ENCODE peak calls at places on chromosomes 3 and 15, in nine cellular contexts. One of them, this sample, is unnamed. For H3K27me3, the result is how much of the 10 kb centered on the place peaks cover.

GRCh38 chr3:126983653-126984390 is 907 bp downstream of the PLXNA1 start:
- DNase-seq in CD4-positive, alpha-beta T cell: peak
- DNase-seq in endodermal cell: peak
- DNase-seq in heart left ventricle: no peak
- DNase-seq in left ventricle myocardium inferior: no peak
- DNase-seq in PC-9: no peak
- DNase-seq in AG04450: no peak
- DNase-seq in breast epithelium: no peak
- DNase-seq in left lung: peak
- DNase-seq in this sample: peak

GRCh38 chr15:82894971-82895520 is 57.5 kb downstream of the HOMER2 start:
- DNase-seq in endodermal cell: peak
- DNase-seq in CD4-positive, alpha-beta T cell: no peak
- DNase-seq in PC-9: no peak
- DNase-seq in breast epithelium: no peak
- DNase-seq in heart left ventricle: no peak
- DNase-seq in left lung: no peak
- DNase-seq in AG04450: no peak
- DNase-seq in left ventricle myocardium inferior: no peak
- DNase-seq in this sample: no peak

GRCh38 chr3:3170998-3171397 is 8.5 kb downstream of the CRBN start:
- DNase-seq in AG04450: no peak
- DNase-seq in PC-9: no peak
- DNase-seq in left lung: no peak
- DNase-seq in breast epithelium: no peak
- DNase-seq in CD4-positive, alpha-beta T cell: no peak
- DNase-seq in heart left ventricle: no peak
- DNase-seq in left ventricle myocardium inferior: no peak
- DNase-seq in endodermal cell: no peak
- DNase-seq in this sample: no peak

GRCh38 chr3:112128843-112129727 is 4.0 kb downstream of the GCSAM start:
- DNase-seq in CD4-positive, alpha-beta T cell: peak
- DNase-seq in endodermal cell: no peak
- DNase-seq in left ventricle myocardium inferior: no peak
- DNase-seq in breast epithelium: no peak
- DNase-seq in PC-9: peak
- DNase-seq in heart left ventricle: no peak
- DNase-seq in left lung: no peak
- DNase-seq in AG04450: peak
- DNase-seq in this sample: no peak

GRCh38 chr3:100335137-100335833 is 728 bp downstream of the NIT2 start:
- DNase-seq in PC-9: no peak
- DNase-seq in heart left ventricle: peak
- DNase-seq in AG04450: no peak
- DNase-seq in left lung: no peak
- DNase-seq in left ventricle myocardium inferior: no peak
- DNase-seq in breast epithelium: no peak
- DNase-seq in CD4-positive, alpha-beta T cell: peak
- DNase-seq in endodermal cell: peak
- DNase-seq in this sample: no peak

GRCh38 chr15:38508647-38509046 is 54.7 kb downstream of the FAM98B start:
- DNase-seq in heart left ventricle: no peak
- DNase-seq in left lung: no peak
- DNase-seq in endodermal cell: no peak
- DNase-seq in PC-9: no peak
- DNase-seq in left ventricle myocardium inferior: no peak
- DNase-seq in CD4-positive, alpha-beta T cell: no peak
- DNase-seq in AG04450: no peak
- DNase-seq in breast epithelium: no peak
- DNase-seq in this sample: no peak

GRCh38 chr15:45230246-45230965 is 21.6 kb upstream of the SLC28A2 start:
- DNase-seq in endodermal cell: no peak
- DNase-seq in breast epithelium: no peak
- DNase-seq in heart left ventricle: no peak
- DNase-seq in AG04450: no peak
- DNase-seq in CD4-positive, alpha-beta T cell: no peak
- DNase-seq in left ventricle myocardium inferior: no peak
- DNase-seq in PC-9: no peak
- DNase-seq in left lung: no peak
- DNase-seq in this sample: no peak

GRCh38 chr3:17179381-17180205 is 294.8 kb downstream of the PLCL2 start:
- DNase-seq in left lung: no peak
- DNase-seq in breast epithelium: no peak
- DNase-seq in heart left ventricle: peak
- DNase-seq in AG04450: no peak
- DNase-seq in left ventricle myocardium inferior: no peak
- DNase-seq in endodermal cell: no peak
- DNase-seq in PC-9: no peak
- DNase-seq in CD4-positive, alpha-beta T cell: no peak
- DNase-seq in this sample: no peak

GRCh38 chr15:76310470-76311070 is 699 bp downstream of the ETFA start:
- DNase-seq in left lung: no peak
- DNase-seq in CD4-positive, alpha-beta T cell: no peak
- DNase-seq in PC-9: no peak
- DNase-seq in AG04450: no peak
- DNase-seq in breast epithelium: no peak
- DNase-seq in endodermal cell: no peak
- DNase-seq in heart left ventricle: no peak
- DNase-seq in left ventricle myocardium inferior: no peak
- DNase-seq in this sample: no peak

GRCh38 chr15:76073554-76073953 is 13.8 kb downstream of the TMEM266 start:
- DNase-seq in CD4-positive, alpha-beta T cell: no peak
- DNase-seq in endodermal cell: no peak
- DNase-seq in AG04450: no peak
- DNase-seq in heart left ventricle: no peak
- DNase-seq in breast epithelium: no peak
- DNase-seq in left lung: no peak
- DNase-seq in left ventricle myocardium inferior: no peak
- DNase-seq in PC-9: peak
- DNase-seq in this sample: no peak

GRCh38 chr3:132242790-132243189 is 74.4 kb upstream of the ACP3 start:
- DNase-seq in endodermal cell: no peak
- DNase-seq in left ventricle myocardium inferior: no peak
- DNase-seq in heart left ventricle: no peak
- DNase-seq in AG04450: no peak
- DNase-seq in breast epithelium: no peak
- DNase-seq in CD4-positive, alpha-beta T cell: no peak
- DNase-seq in PC-9: no peak
- DNase-seq in left lung: no peak
- DNase-seq in this sample: no peak

GRCh38 chr15:81106560-81106959 is 27.5 kb upstream of the CFAP161 start:
- DNase-seq in breast epithelium: no peak
- DNase-seq in left lung: no peak
- DNase-seq in PC-9: peak
- DNase-seq in CD4-positive, alpha-beta T cell: peak
- DNase-seq in left ventricle myocardium inferior: no peak
- DNase-seq in heart left ventricle: peak
- DNase-seq in endodermal cell: peak
- DNase-seq in AG04450: peak
- DNase-seq in this sample: peak
- TF ChIP-seq CTCF in breast epithelium: peak
- TF ChIP-seq CTCF in left lung: peak
- TF ChIP-seq CTCF in PC-9: peak
- TF ChIP-seq CTCF in CD4-positive, alpha-beta T cell: peak
- TF ChIP-seq CTCF in left ventricle myocardium inferior: peak
- TF ChIP-seq CTCF in heart left ventricle: peak
- TF ChIP-seq CTCF in endodermal cell: peak
- TF ChIP-seq CTCF in AG04450: peak
- TF ChIP-seq CTCF in this sample: peak

DNA sequence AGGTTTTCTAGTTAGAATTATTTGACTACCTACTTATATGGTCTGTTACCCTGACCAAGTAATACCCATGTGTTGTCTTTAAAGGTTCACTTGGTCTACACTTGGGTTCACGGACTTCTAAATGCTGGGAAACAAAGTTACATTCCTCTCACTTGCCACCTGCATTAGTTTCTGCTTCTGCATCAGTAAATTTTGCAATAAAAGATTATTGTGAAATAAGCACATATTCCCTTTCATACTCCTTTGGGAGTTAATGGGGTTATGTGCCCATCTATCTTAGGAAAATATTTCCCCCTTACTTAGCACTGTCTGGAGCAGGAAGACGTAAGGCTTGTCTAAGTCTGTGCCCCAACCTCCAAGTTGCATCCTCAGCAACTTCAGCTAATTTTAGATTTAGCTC is 160.7 kb downstream of the FRMD5 start:
- DNase-seq in AG04450: no peak
- DNase-seq in breast epithelium: no peak
- DNase-seq in CD4-positive, alpha-beta T cell: no peak
- DNase-seq in PC-9: no peak
- DNase-seq in endodermal cell: no peak
- DNase-seq in left lung: no peak
- DNase-seq in left ventricle myocardium inferior: no peak
- DNase-seq in heart left ventricle: no peak
- DNase-seq in this sample: no peak
- H3K27ac ChIP-seq in AG04450: no peak
- H3K27ac ChIP-seq in breast epithelium: no peak
- H3K27ac ChIP-seq in CD4-positive, alpha-beta T cell: no peak
- H3K27ac ChIP-seq in PC-9: no peak
- H3K27ac ChIP-seq in endodermal cell: no peak
- H3K27ac ChIP-seq in left lung: no peak
- H3K27ac ChIP-seq in left ventricle myocardium inferior: no peak
- H3K27ac ChIP-seq in heart left ventricle: no peak
- H3K27ac ChIP-seq in this sample: no peak

GRCh38 chr15:64284037-64284436 is 71.9 kb downstream of the CSNK1G1 start:
- DNase-seq in CD4-positive, alpha-beta T cell: no peak
- DNase-seq in AG04450: no peak
- DNase-seq in left lung: no peak
- DNase-seq in endodermal cell: no peak
- DNase-seq in heart left ventricle: no peak
- DNase-seq in breast epithelium: no peak
- DNase-seq in PC-9: no peak
- DNase-seq in left ventricle myocardium inferior: no peak
- DNase-seq in this sample: no peak

GRCh38 chr15:64285871-64286270 is 70.1 kb downstream of the CSNK1G1 start:
- DNase-seq in left ventricle myocardium inferior: no peak
- DNase-seq in left lung: no peak
- DNase-seq in endodermal cell: no peak
- DNase-seq in CD4-positive, alpha-beta T cell: no peak
- DNase-seq in heart left ventricle: no peak
- DNase-seq in AG04450: no peak
- DNase-seq in PC-9: no peak
- DNase-seq in breast epithelium: no peak
- DNase-seq in this sample: no peak

GRCh38 chr15:64285150-64285549 is 70.8 kb downstream of the CSNK1G1 start:
- DNase-seq in AG04450: no peak
- DNase-seq in CD4-positive, alpha-beta T cell: no peak
- DNase-seq in left ventricle myocardium inferior: no peak
- DNase-seq in breast epithelium: no peak
- DNase-seq in endodermal cell: no peak
- DNase-seq in heart left ventricle: no peak
- DNase-seq in PC-9: no peak
- DNase-seq in left lung: no peak
- DNase-seq in this sample: no peak

GRCh38 chr15:64279131-64279530 is 76.8 kb downstream of the CSNK1G1 start:
- DNase-seq in endodermal cell: no peak
- DNase-seq in left ventricle myocardium inferior: no peak
- DNase-seq in PC-9: no peak
- DNase-seq in heart left ventricle: no peak
- DNase-seq in AG04450: no peak
- DNase-seq in left lung: no peak
- DNase-seq in CD4-positive, alpha-beta T cell: no peak
- DNase-seq in breast epithelium: no peak
- DNase-seq in this sample: no peak

DNA sequence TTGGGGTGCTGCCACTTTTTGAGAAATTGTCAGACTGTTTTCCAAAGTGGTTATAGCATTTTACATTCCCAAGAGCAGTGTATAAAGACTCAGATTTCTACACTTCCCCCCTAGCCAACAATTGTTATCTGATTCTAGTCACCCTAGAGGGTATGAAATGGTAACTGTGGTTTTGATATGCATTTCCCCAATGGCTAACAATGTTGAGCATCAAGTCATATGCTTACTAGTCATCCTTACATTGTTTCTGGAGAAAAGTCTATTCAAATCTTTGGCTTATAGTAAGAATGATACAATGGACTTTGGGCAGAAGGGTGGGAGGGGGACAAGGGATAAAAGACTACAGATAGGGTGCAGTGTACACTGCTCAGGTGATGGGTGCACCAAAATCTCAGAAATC is 73.3 kb downstream of the CSNK1G1 start:
- DNase-seq in AG04450: no peak
- DNase-seq in heart left ventricle: no peak
- DNase-seq in left lung: no peak
- DNase-seq in PC-9: no peak
- DNase-seq in breast epithelium: no peak
- DNase-seq in left ventricle myocardium inferior: no peak
- DNase-seq in endodermal cell: no peak
- DNase-seq in CD4-positive, alpha-beta T cell: no peak
- DNase-seq in this sample: no peak
- H3K27me3 ChIP-seq in AG04450: under half
- H3K27me3 ChIP-seq in heart left ventricle: under half
- H3K27me3 ChIP-seq in left lung: under half
- H3K27me3 ChIP-seq in PC-9: under half
- H3K27me3 ChIP-seq in breast epithelium: under half
- H3K27me3 ChIP-seq in left ventricle myocardium inferior: under half
- H3K27me3 ChIP-seq in endodermal cell: under half
- H3K27me3 ChIP-seq in CD4-positive, alpha-beta T cell: under half
- H3K27me3 ChIP-seq in this sample: under half

GRCh38 chr3:14319654-14320182 is 82.7 kb upstream of the SLC6A6 start:
- DNase-seq in PC-9: peak
- DNase-seq in heart left ventricle: no peak
- DNase-seq in AG04450: peak
- DNase-seq in breast epithelium: no peak
- DNase-seq in endodermal cell: peak
- DNase-seq in CD4-positive, alpha-beta T cell: no peak
- DNase-seq in left lung: no peak
- DNase-seq in left ventricle myocardium inferior: no peak
- DNase-seq in this sample: no peak

GRCh38 chr3:14318638-14319037 is 83.8 kb upstream of the SLC6A6 start:
- DNase-seq in breast epithelium: no peak
- DNase-seq in left ventricle myocardium inferior: no peak
- DNase-seq in PC-9: no peak
- DNase-seq in endodermal cell: no peak
- DNase-seq in AG04450: no peak
- DNase-seq in left lung: no peak
- DNase-seq in heart left ventricle: no peak
- DNase-seq in CD4-positive, alpha-beta T cell: no peak
- DNase-seq in this sample: no peak

GRCh38 chr3:14312375-14312774 is 90.0 kb upstream of the SLC6A6 start:
- DNase-seq in heart left ventricle: no peak
- DNase-seq in left lung: no peak
- DNase-seq in left ventricle myocardium inferior: no peak
- DNase-seq in CD4-positive, alpha-beta T cell: no peak
- DNase-seq in breast epithelium: no peak
- DNase-seq in endodermal cell: no peak
- DNase-seq in AG04450: no peak
- DNase-seq in PC-9: no peak
- DNase-seq in this sample: no peak

GRCh38 chr3:14320221-14320620 is 82.2 kb upstream of the SLC6A6 start:
- DNase-seq in PC-9: no peak
- DNase-seq in endodermal cell: no peak
- DNase-seq in CD4-positive, alpha-beta T cell: no peak
- DNase-seq in AG04450: no peak
- DNase-seq in heart left ventricle: no peak
- DNase-seq in breast epithelium: no peak
- DNase-seq in left ventricle myocardium inferior: no peak
- DNase-seq in left lung: no peak
- DNase-seq in this sample: no peak

GRCh38 chr3:14317057-14317553 is 85.3 kb upstream of the SLC6A6 start:
- DNase-seq in heart left ventricle: no peak
- DNase-seq in endodermal cell: peak
- DNase-seq in AG04450: no peak
- DNase-seq in left ventricle myocardium inferior: no peak
- DNase-seq in PC-9: peak
- DNase-seq in breast epithelium: no peak
- DNase-seq in CD4-positive, alpha-beta T cell: no peak
- DNase-seq in left lung: no peak
- DNase-seq in this sample: no peak
- TF ChIP-seq CTCF in heart left ventricle: no peak
- TF ChIP-seq CTCF in endodermal cell: no peak
- TF ChIP-seq CTCF in AG04450: no peak
- TF ChIP-seq CTCF in left ventricle myocardium inferior: no peak
- TF ChIP-seq CTCF in PC-9: no peak
- TF ChIP-seq CTCF in breast epithelium: no peak
- TF ChIP-seq CTCF in CD4-positive, alpha-beta T cell: no peak
- TF ChIP-seq CTCF in left lung: no peak
- TF ChIP-seq CTCF in this sample: no peak

This sample was measured in heart right ventricle.